ENCODE peak calls at places on chromosomes 11 and 22, in ten cellular contexts. One of them, this sample, is unnamed.

GRCh38 chr11:1204381-1205101 is 18.3 kb upstream of the MUC5B start:
- DNase-seq in left cardiac atrium: peak; percentile 9
- DNase-seq in OCI-LY7: no peak
- DNase-seq in naive thymus-derived CD4-positive, alpha-beta T cell: no peak
- DNase-seq in activated B cell treated with CpG ODN at 0.5 μM for 24 hours: no peak
- DNase-seq in stimulated activated CD8-positive, alpha-beta memory T cell treated with anti-CD3 and anti-CD28 coated beads, Interleukin-15, amount 100 ng/mL, for 4 hours: no peak
- DNase-seq in kidney tubule cell: no peak
- DNase-seq in SK-N-SH: peak; percentile 17
- DNase-seq in GM12891: no peak
- DNase-seq in stimulated activated naive B cell treated with anti-CD40 and anti-IgM and Interleukin-4, amounts not matched to agents 10 μg/mL and 1 μg/mL and 100 μg/mL, for 72 hours: no peak
- DNase-seq in this sample: peak; percentile 23

GRCh38 chr22:47129902-47130301 is 367.5 kb downstream of the TBC1D22A start:
- DNase-seq in kidney tubule cell: peak; percentile 65
- DNase-seq in SK-N-SH: no peak
- DNase-seq in left cardiac atrium: no peak
- DNase-seq in stimulated activated CD8-positive, alpha-beta memory T cell treated with anti-CD3 and anti-CD28 coated beads, Interleukin-15, amount 100 ng/mL, for 4 hours: no peak
- DNase-seq in OCI-LY7: no peak
- DNase-seq in activated B cell treated with CpG ODN at 0.5 μM for 24 hours: no peak
- DNase-seq in stimulated activated naive B cell treated with anti-CD40 and anti-IgM and Interleukin-4, amounts not matched to agents 10 μg/mL and 1 μg/mL and 100 μg/mL, for 72 hours: no peak
- DNase-seq in naive thymus-derived CD4-positive, alpha-beta T cell: no peak
- DNase-seq in GM12891: no peak
- DNase-seq in this sample: no peak

GRCh38 chr11:1060410-1060809 is 14.3 kb upstream of the MUC2 start:
- DNase-seq in left cardiac atrium: no peak
- DNase-seq in GM12891: no peak
- DNase-seq in SK-N-SH: no peak
- DNase-seq in kidney tubule cell: no peak
- DNase-seq in stimulated activated naive B cell treated with anti-CD40 and anti-IgM and Interleukin-4, amounts not matched to agents 10 μg/mL and 1 μg/mL and 100 μg/mL, for 72 hours: no peak
- DNase-seq in naive thymus-derived CD4-positive, alpha-beta T cell: no peak
- DNase-seq in activated B cell treated with CpG ODN at 0.5 μM for 24 hours: no peak
- DNase-seq in stimulated activated CD8-positive, alpha-beta memory T cell treated with anti-CD3 and anti-CD28 coated beads, Interleukin-15, amount 100 ng/mL, for 4 hours: no peak
- DNase-seq in OCI-LY7: no peak
- DNase-seq in this sample: peak; percentile 6

GRCh38 chr11:67195971-67196418 is 70.3 kb upstream of the GRK2 start:
- DNase-seq in OCI-LY7: no peak
- DNase-seq in SK-N-SH: no peak
- DNase-seq in stimulated activated naive B cell treated with anti-CD40 and anti-IgM and Interleukin-4, amounts not matched to agents 10 μg/mL and 1 μg/mL and 100 μg/mL, for 72 hours: no peak
- DNase-seq in naive thymus-derived CD4-positive, alpha-beta T cell: no peak
- DNase-seq in left cardiac atrium: no peak
- DNase-seq in GM12891: no peak
- DNase-seq in kidney tubule cell: no peak
- DNase-seq in stimulated activated CD8-positive, alpha-beta memory T cell treated with anti-CD3 and anti-CD28 coated beads, Interleukin-15, amount 100 ng/mL, for 4 hours: no peak
- DNase-seq in activated B cell treated with CpG ODN at 0.5 μM for 24 hours: no peak
- DNase-seq in this sample: no peak

GRCh38 chr11:93648168-93648567 is 13.3 kb upstream of the CEP295 start:
- DNase-seq in SK-N-SH: no peak
- DNase-seq in naive thymus-derived CD4-positive, alpha-beta T cell: no peak
- DNase-seq in stimulated activated naive B cell treated with anti-CD40 and anti-IgM and Interleukin-4, amounts not matched to agents 10 μg/mL and 1 μg/mL and 100 μg/mL, for 72 hours: no peak
- DNase-seq in kidney tubule cell: peak; percentile 14
- DNase-seq in left cardiac atrium: no peak
- DNase-seq in stimulated activated CD8-positive, alpha-beta memory T cell treated with anti-CD3 and anti-CD28 coated beads, Interleukin-15, amount 100 ng/mL, for 4 hours: no peak
- DNase-seq in OCI-LY7: peak; percentile 39
- DNase-seq in activated B cell treated with CpG ODN at 0.5 μM for 24 hours: no peak
- DNase-seq in GM12891: no peak
- DNase-seq in this sample: no peak

GRCh38 chr11:60972182-60973030 is 926 bp downstream of the CD6 start:
- DNase-seq in OCI-LY7: no peak
- DNase-seq in left cardiac atrium: no peak
- DNase-seq in GM12891: no peak
- DNase-seq in stimulated activated naive B cell treated with anti-CD40 and anti-IgM and Interleukin-4, amounts not matched to agents 10 μg/mL and 1 μg/mL and 100 μg/mL, for 72 hours: no peak
- DNase-seq in kidney tubule cell: no peak
- DNase-seq in SK-N-SH: no peak
- DNase-seq in stimulated activated CD8-positive, alpha-beta memory T cell treated with anti-CD3 and anti-CD28 coated beads, Interleukin-15, amount 100 ng/mL, for 4 hours: no peak
- DNase-seq in naive thymus-derived CD4-positive, alpha-beta T cell: no peak
- DNase-seq in activated B cell treated with CpG ODN at 0.5 μM for 24 hours: no peak
- DNase-seq in this sample: no peak

GRCh38 chr11:115499241-115499799 is 4.9 kb downstream of the CADM1 start:
- DNase-seq in naive thymus-derived CD4-positive, alpha-beta T cell: no peak
- DNase-seq in GM12891: no peak
- DNase-seq in kidney tubule cell: no peak
- DNase-seq in SK-N-SH: peak; percentile 40
- DNase-seq in OCI-LY7: no peak
- DNase-seq in stimulated activated CD8-positive, alpha-beta memory T cell treated with anti-CD3 and anti-CD28 coated beads, Interleukin-15, amount 100 ng/mL, for 4 hours: no peak
- DNase-seq in activated B cell treated with CpG ODN at 0.5 μM for 24 hours: no peak
- DNase-seq in stimulated activated naive B cell treated with anti-CD40 and anti-IgM and Interleukin-4, amounts not matched to agents 10 μg/mL and 1 μg/mL and 100 μg/mL, for 72 hours: no peak
- DNase-seq in left cardiac atrium: no peak
- DNase-seq in this sample: no peak

GRCh38 chr11:114340311-114341131 is 44.3 kb downstream of the NNMT start:
- DNase-seq in stimulated activated CD8-positive, alpha-beta memory T cell treated with anti-CD3 and anti-CD28 coated beads, Interleukin-15, amount 100 ng/mL, for 4 hours: no peak
- DNase-seq in left cardiac atrium: peak; percentile 56
- DNase-seq in GM12891: no peak
- DNase-seq in OCI-LY7: peak; percentile 72
- DNase-seq in kidney tubule cell: peak; percentile 78
- DNase-seq in stimulated activated naive B cell treated with anti-CD40 and anti-IgM and Interleukin-4, amounts not matched to agents 10 μg/mL and 1 μg/mL and 100 μg/mL, for 72 hours: peak; percentile 4
- DNase-seq in activated B cell treated with CpG ODN at 0.5 μM for 24 hours: no peak
- DNase-seq in SK-N-SH: peak; percentile 39
- DNase-seq in naive thymus-derived CD4-positive, alpha-beta T cell: no peak
- DNase-seq in this sample: peak; percentile 26

GRCh38 chr11:44621140-44621681 is 55.7 kb downstream of the CD82 start:
- DNase-seq in stimulated activated CD8-positive, alpha-beta memory T cell treated with anti-CD3 and anti-CD28 coated beads, Interleukin-15, amount 100 ng/mL, for 4 hours: no peak
- DNase-seq in left cardiac atrium: peak; percentile 82
- DNase-seq in kidney tubule cell: peak; percentile 62
- DNase-seq in OCI-LY7: peak; percentile 62
- DNase-seq in SK-N-SH: peak; percentile 92
- DNase-seq in stimulated activated naive B cell treated with anti-CD40 and anti-IgM and Interleukin-4, amounts not matched to agents 10 μg/mL and 1 μg/mL and 100 μg/mL, for 72 hours: peak; percentile 30
- DNase-seq in activated B cell treated with CpG ODN at 0.5 μM for 24 hours: peak; percentile 71
- DNase-seq in naive thymus-derived CD4-positive, alpha-beta T cell: peak; percentile 64
- DNase-seq in GM12891: peak; percentile 70
- DNase-seq in this sample: peak; percentile 85

GRCh38 chr22:41799486-41800347 is 762 bp upstream of the CCDC134 start:
- DNase-seq in activated B cell treated with CpG ODN at 0.5 μM for 24 hours: no peak
- DNase-seq in left cardiac atrium: peak; percentile 52
- DNase-seq in stimulated activated naive B cell treated with anti-CD40 and anti-IgM and Interleukin-4, amounts not matched to agents 10 μg/mL and 1 μg/mL and 100 μg/mL, for 72 hours: peak; percentile 24
- DNase-seq in kidney tubule cell: peak; percentile 21
- DNase-seq in GM12891: peak; percentile 53
- DNase-seq in SK-N-SH: peak; percentile 46
- DNase-seq in stimulated activated CD8-positive, alpha-beta memory T cell treated with anti-CD3 and anti-CD28 coated beads, Interleukin-15, amount 100 ng/mL, for 4 hours: no peak
- DNase-seq in OCI-LY7: peak; percentile 30
- DNase-seq in naive thymus-derived CD4-positive, alpha-beta T cell: peak; percentile 46
- DNase-seq in this sample: no peak

GRCh38 chr11:2306971-2307732 is 5.3 kb downstream of the TSPAN32 start:
- DNase-seq in GM12891: no peak
- DNase-seq in left cardiac atrium: no peak
- DNase-seq in kidney tubule cell: no peak
- DNase-seq in naive thymus-derived CD4-positive, alpha-beta T cell: no peak
- DNase-seq in OCI-LY7: no peak
- DNase-seq in stimulated activated naive B cell treated with anti-CD40 and anti-IgM and Interleukin-4, amounts not matched to agents 10 μg/mL and 1 μg/mL and 100 μg/mL, for 72 hours: no peak
- DNase-seq in stimulated activated CD8-positive, alpha-beta memory T cell treated with anti-CD3 and anti-CD28 coated beads, Interleukin-15, amount 100 ng/mL, for 4 hours: no peak
- DNase-seq in activated B cell treated with CpG ODN at 0.5 μM for 24 hours: no peak
- DNase-seq in SK-N-SH: peak; percentile 33
- DNase-seq in this sample: peak; percentile 69

GRCh38 chr11:102664001-102664752 is 39.0 kb upstream of the MMP20 start:
- DNase-seq in kidney tubule cell: peak; percentile 23
- DNase-seq in stimulated activated CD8-positive, alpha-beta memory T cell treated with anti-CD3 and anti-CD28 coated beads, Interleukin-15, amount 100 ng/mL, for 4 hours: no peak
- DNase-seq in GM12891: no peak
- DNase-seq in left cardiac atrium: no peak
- DNase-seq in stimulated activated naive B cell treated with anti-CD40 and anti-IgM and Interleukin-4, amounts not matched to agents 10 μg/mL and 1 μg/mL and 100 μg/mL, for 72 hours: no peak
- DNase-seq in SK-N-SH: no peak
- DNase-seq in OCI-LY7: peak; percentile 33
- DNase-seq in naive thymus-derived CD4-positive, alpha-beta T cell: no peak
- DNase-seq in activated B cell treated with CpG ODN at 0.5 μM for 24 hours: no peak
- DNase-seq in this sample: no peak

GRCh38 chr11:69703711-69704507 is at the start of gene FGF19:
- DNase-seq in left cardiac atrium: no peak
- DNase-seq in stimulated activated CD8-positive, alpha-beta memory T cell treated with anti-CD3 and anti-CD28 coated beads, Interleukin-15, amount 100 ng/mL, for 4 hours: no peak
- DNase-seq in GM12891: no peak
- DNase-seq in stimulated activated naive B cell treated with anti-CD40 and anti-IgM and Interleukin-4, amounts not matched to agents 10 μg/mL and 1 μg/mL and 100 μg/mL, for 72 hours: no peak
- DNase-seq in kidney tubule cell: no peak
- DNase-seq in naive thymus-derived CD4-positive, alpha-beta T cell: no peak
- DNase-seq in activated B cell treated with CpG ODN at 0.5 μM for 24 hours: no peak
- DNase-seq in SK-N-SH: peak; percentile 67
- DNase-seq in OCI-LY7: no peak
- DNase-seq in this sample: no peak

GRCh38 chr11:46248270-46249102 is 29.0 kb upstream of the CREB3L1 start:
- DNase-seq in SK-N-SH: no peak
- DNase-seq in left cardiac atrium: no peak
- DNase-seq in GM12891: no peak
- DNase-seq in stimulated activated naive B cell treated with anti-CD40 and anti-IgM and Interleukin-4, amounts not matched to agents 10 μg/mL and 1 μg/mL and 100 μg/mL, for 72 hours: no peak
- DNase-seq in naive thymus-derived CD4-positive, alpha-beta T cell: no peak
- DNase-seq in kidney tubule cell: peak; percentile 94
- DNase-seq in stimulated activated CD8-positive, alpha-beta memory T cell treated with anti-CD3 and anti-CD28 coated beads, Interleukin-15, amount 100 ng/mL, for 4 hours: no peak
- DNase-seq in activated B cell treated with CpG ODN at 0.5 μM for 24 hours: no peak
- DNase-seq in OCI-LY7: no peak
- DNase-seq in this sample: no peak

GRCh38 chr11:20110908-20111669 is 49.2 kb downstream of the DBX1 start:
- DNase-seq in kidney tubule cell: peak; percentile 72
- DNase-seq in stimulated activated CD8-positive, alpha-beta memory T cell treated with anti-CD3 and anti-CD28 coated beads, Interleukin-15, amount 100 ng/mL, for 4 hours: no peak
- DNase-seq in naive thymus-derived CD4-positive, alpha-beta T cell: no peak
- DNase-seq in SK-N-SH: peak; percentile 78
- DNase-seq in left cardiac atrium: no peak
- DNase-seq in GM12891: peak; percentile 56
- DNase-seq in OCI-LY7: peak; percentile 65
- DNase-seq in activated B cell treated with CpG ODN at 0.5 μM for 24 hours: no peak
- DNase-seq in stimulated activated naive B cell treated with anti-CD40 and anti-IgM and Interleukin-4, amounts not matched to agents 10 μg/mL and 1 μg/mL and 100 μg/mL, for 72 hours: peak; percentile 53
- DNase-seq in this sample: peak; percentile 45

GRCh38 chr11:12599408-12600143 is 74.6 kb upstream of the TEAD1 start:
- DNase-seq in naive thymus-derived CD4-positive, alpha-beta T cell: peak; percentile 57
- DNase-seq in activated B cell treated with CpG ODN at 0.5 μM for 24 hours: no peak
- DNase-seq in stimulated activated naive B cell treated with anti-CD40 and anti-IgM and Interleukin-4, amounts not matched to agents 10 μg/mL and 1 μg/mL and 100 μg/mL, for 72 hours: peak; percentile 4
- DNase-seq in GM12891: peak; percentile 32
- DNase-seq in SK-N-SH: no peak
- DNase-seq in stimulated activated CD8-positive, alpha-beta memory T cell treated with anti-CD3 and anti-CD28 coated beads, Interleukin-15, amount 100 ng/mL, for 4 hours: no peak
- DNase-seq in OCI-LY7: peak; percentile 47
- DNase-seq in left cardiac atrium: peak; percentile 46
- DNase-seq in kidney tubule cell: peak; percentile 9
- DNase-seq in this sample: peak; percentile 37

GRCh38 chr22:23183107-23183698 is 2.9 kb downstream of the BCR start:
- DNase-seq in SK-N-SH: peak; percentile 80
- DNase-seq in stimulated activated naive B cell treated with anti-CD40 and anti-IgM and Interleukin-4, amounts not matched to agents 10 μg/mL and 1 μg/mL and 100 μg/mL, for 72 hours: no peak
- DNase-seq in OCI-LY7: peak; percentile 43
- DNase-seq in stimulated activated CD8-positive, alpha-beta memory T cell treated with anti-CD3 and anti-CD28 coated beads, Interleukin-15, amount 100 ng/mL, for 4 hours: no peak
- DNase-seq in naive thymus-derived CD4-positive, alpha-beta T cell: no peak
- DNase-seq in left cardiac atrium: peak; percentile 69
- DNase-seq in activated B cell treated with CpG ODN at 0.5 μM for 24 hours: no peak
- DNase-seq in GM12891: no peak
- DNase-seq in kidney tubule cell: peak; percentile 68
- DNase-seq in this sample: peak; percentile 51

This sample was measured in ovary.